ENCODE peak calls at places on chromosomes 2 and 18, in four cellular contexts. One of them, this sample, is unnamed.

GRCh38 chr2:230706053-230706498 is 6.6 kb upstream of the CAB39 start:
- DNase-seq in IMR-90: no peak
- DNase-seq in bronchial epithelial cell: peak; percentile 81
- DNase-seq in body of pancreas: no peak
- DNase-seq in this sample: no peak

GRCh38 chr18:76484749-76485387 is 10.2 kb downstream of the ZNF516 start:
- DNase-seq in IMR-90: no peak
- DNase-seq in bronchial epithelial cell: no peak
- DNase-seq in body of pancreas: no peak
- DNase-seq in this sample: no peak

GRCh38 chr2:22784586-22784985 is 600.4 kb upstream of the KLHL29 start:
- DNase-seq in IMR-90: no peak
- DNase-seq in bronchial epithelial cell: no peak
- DNase-seq in body of pancreas: no peak
- DNase-seq in this sample: no peak

GRCh38 chr2:217972490-217972889 is 30.3 kb downstream of the TNS1 start:
- DNase-seq in IMR-90: no peak
- DNase-seq in bronchial epithelial cell: no peak
- DNase-seq in body of pancreas: peak; percentile 5
- DNase-seq in this sample: no peak

GRCh38 chr2:43592443-43592842 is 3.4 kb downstream of the THADA start:
- DNase-seq in IMR-90: no peak
- DNase-seq in bronchial epithelial cell: no peak
- DNase-seq in body of pancreas: no peak
- DNase-seq in this sample: no peak

GRCh38 chr2:190859347-190860297 is 21.0 kb upstream of the GLS start:
- DNase-seq in IMR-90: peak; percentile 62
- DNase-seq in bronchial epithelial cell: no peak
- DNase-seq in body of pancreas: no peak
- DNase-seq in this sample: no peak

GRCh38 chr2:150520887-150521664 is 33.6 kb upstream of the RND3 start:
- DNase-seq in IMR-90: peak; percentile 83
- DNase-seq in bronchial epithelial cell: peak; percentile 95
- DNase-seq in body of pancreas: no peak
- DNase-seq in this sample: no peak

GRCh38 chr2:443211-443610 is 155.3 kb upstream of the ALKAL2 start:
- DNase-seq in IMR-90: no peak
- DNase-seq in bronchial epithelial cell: no peak
- DNase-seq in body of pancreas: no peak
- DNase-seq in this sample: no peak

GRCh38 chr18:36769172-36769571 is 59.6 kb downstream of the TPGS2 start:
- DNase-seq in IMR-90: peak; percentile 59
- DNase-seq in bronchial epithelial cell: peak; percentile 52
- DNase-seq in body of pancreas: no peak
- DNase-seq in this sample: no peak

GRCh38 chr18:21669736-21670135 is 34.8 kb downstream of the ABHD3 start:
- DNase-seq in IMR-90: no peak
- DNase-seq in bronchial epithelial cell: peak; percentile 62
- DNase-seq in body of pancreas: no peak
- DNase-seq in this sample: no peak

GRCh38 chr2:61085883-61086282 is 20.2 kb downstream of the SANBR start:
- DNase-seq in IMR-90: no peak
- DNase-seq in bronchial epithelial cell: no peak
- DNase-seq in body of pancreas: no peak
- DNase-seq in this sample: no peak

GRCh38 chr2:99154643-99155536 is at the start of the genes LIPT1 and TSGA10:
- DNase-seq in IMR-90: peak; percentile 92
- DNase-seq in bronchial epithelial cell: peak; percentile 78
- DNase-seq in body of pancreas: peak; percentile 94
- DNase-seq in this sample: peak; percentile 77

GRCh38 chr18:55012041-55012440 is 52.8 kb upstream of the CCDC68 start:
- DNase-seq in IMR-90: no peak
- DNase-seq in bronchial epithelial cell: peak; percentile 73
- DNase-seq in body of pancreas: no peak
- DNase-seq in this sample: no peak

GRCh38 chr2:27316655-27317412 is 6.1 kb downstream of the MPV17 start:
- DNase-seq in IMR-90: no peak
- DNase-seq in bronchial epithelial cell: no peak
- DNase-seq in body of pancreas: peak; percentile 97
- DNase-seq in this sample: no peak

GRCh38 chr2:240252191-240252871 is 111.9 kb upstream of the OTOS start:
- DNase-seq in IMR-90: no peak
- DNase-seq in bronchial epithelial cell: no peak
- DNase-seq in body of pancreas: no peak
- DNase-seq in this sample: no peak

GRCh38 chr2:29117636-29118303 is 2.6 kb downstream of the CLIP4 start:
- DNase-seq in IMR-90: peak; percentile 68
- DNase-seq in bronchial epithelial cell: peak; percentile 93
- DNase-seq in body of pancreas: no peak
- DNase-seq in this sample: no peak

GRCh38 chr18:21163647-21164625 is 52.3 kb upstream of the ROCK1 start:
- DNase-seq in IMR-90: peak; percentile 93
- DNase-seq in bronchial epithelial cell: peak; percentile 86
- DNase-seq in body of pancreas: no peak
- DNase-seq in this sample: no peak

GRCh38 chr2:113324684-113325160 is 46.0 kb upstream of the PAX8 start:
- DNase-seq in IMR-90: peak; percentile 48
- DNase-seq in bronchial epithelial cell: peak; percentile 31
- DNase-seq in body of pancreas: peak; percentile 53
- DNase-seq in this sample: peak; percentile 57

GRCh38 chr2:190791347-190791982 is 89.2 kb upstream of the GLS start:
- DNase-seq in IMR-90: peak; percentile 59
- DNase-seq in bronchial epithelial cell: peak; percentile 86
- DNase-seq in body of pancreas: no peak
- DNase-seq in this sample: no peak

GRCh38 chr2:32008811-32009478 is 1.9 kb downstream of the MEMO1 start:
- DNase-seq in IMR-90: peak; percentile 51
- DNase-seq in bronchial epithelial cell: peak; percentile 60
- DNase-seq in body of pancreas: peak; percentile 39
- DNase-seq in this sample: no peak

GRCh38 chr2:47313728-47314127 is 89.2 kb upstream of the MSH2 start:
- DNase-seq in IMR-90: no peak
- DNase-seq in bronchial epithelial cell: no peak
- DNase-seq in body of pancreas: no peak
- DNase-seq in this sample: no peak

GRCh38 chr2:164186596-164186995 is 434.7 kb downstream of the GRB14 start:
- DNase-seq in IMR-90: no peak
- DNase-seq in bronchial epithelial cell: peak; percentile 38
- DNase-seq in body of pancreas: no peak
- DNase-seq in this sample: no peak

GRCh38 chr2:127857494-127857818 is 499 bp downstream of the POLR2D start:
- DNase-seq in IMR-90: no peak
- DNase-seq in bronchial epithelial cell: peak; percentile 4
- DNase-seq in body of pancreas: peak; percentile 8
- DNase-seq in this sample: no peak

GRCh38 chr18:63457987-63458386 is 18.8 kb upstream of the SERPINB5 start:
- DNase-seq in IMR-90: no peak
- DNase-seq in bronchial epithelial cell: peak; percentile 52
- DNase-seq in body of pancreas: no peak
- DNase-seq in this sample: no peak

GRCh38 chr2:147173186-147173575 is 671.6 kb upstream of the ACVR2A start:
- DNase-seq in IMR-90: no peak
- DNase-seq in bronchial epithelial cell: peak; percentile 53
- DNase-seq in body of pancreas: no peak
- DNase-seq in this sample: no peak

GRCh38 chr2:117190856-117191255 is 623.6 kb upstream of the DDX18 start:
- DNase-seq in IMR-90: no peak
- DNase-seq in bronchial epithelial cell: no peak
- DNase-seq in body of pancreas: no peak
- DNase-seq in this sample: no peak

GRCh38 chr2:85936421-85937068 is 47.8 kb upstream of the ST3GAL5 start:
- DNase-seq in IMR-90: no peak
- DNase-seq in bronchial epithelial cell: no peak
- DNase-seq in body of pancreas: no peak
- DNase-seq in this sample: no peak

DNA sequence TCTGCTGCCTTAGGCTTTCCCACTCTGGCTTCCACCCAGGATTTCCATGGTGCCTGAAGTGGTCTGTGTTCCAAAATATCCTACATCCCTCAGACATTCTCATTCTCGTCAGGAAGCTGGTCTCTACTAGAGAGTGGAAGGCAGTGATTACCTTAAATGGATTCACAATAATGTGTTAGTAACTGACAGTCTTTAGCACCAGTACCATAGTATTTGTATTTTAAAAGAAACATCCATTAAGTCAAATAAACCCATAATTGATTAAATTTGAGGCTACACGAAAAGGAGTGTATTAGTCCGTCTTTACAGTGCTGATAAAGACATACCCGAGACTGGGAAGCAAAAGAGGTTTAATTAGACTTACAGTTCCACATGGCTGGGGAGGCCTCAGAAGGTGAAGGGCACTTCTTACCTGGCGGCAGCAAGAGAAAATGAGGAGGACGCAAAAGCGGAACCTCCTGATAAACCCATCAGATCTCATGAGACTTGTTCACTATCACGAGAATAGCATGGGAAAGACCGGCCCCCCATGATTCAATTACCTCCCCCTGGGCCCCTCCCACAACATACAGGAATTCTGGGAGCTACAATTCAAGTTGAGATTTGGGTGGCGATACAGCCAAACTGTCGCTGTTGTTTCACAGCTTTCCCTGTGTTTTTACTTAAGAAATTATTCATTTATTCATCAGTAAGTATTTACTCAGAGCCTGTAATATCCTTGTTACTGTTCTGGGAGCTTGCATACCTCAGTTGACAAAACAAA is 306.5 kb downstream of the STK39 start:
- DNase-seq in IMR-90: no peak
- DNase-seq in bronchial epithelial cell: no peak
- DNase-seq in body of pancreas: no peak
- DNase-seq in this sample: no peak
- H3K4me3 ChIP-seq in IMR-90: no peak overlapping the region
- H3K4me3 ChIP-seq in bronchial epithelial cell: no peak overlapping the region
- H3K4me3 ChIP-seq in body of pancreas: no peak overlapping the region
- H3K4me3 ChIP-seq in this sample: no peak overlapping the region

GRCh38 chr2:208186465-208186864 is 3.4 kb downstream of the C2orf80 start:
- DNase-seq in IMR-90: no peak
- DNase-seq in bronchial epithelial cell: no peak
- DNase-seq in body of pancreas: no peak
- DNase-seq in this sample: no peak

GRCh38 chr2:208186921-208187320 is 2.9 kb downstream of the C2orf80 start:
- DNase-seq in IMR-90: no peak
- DNase-seq in bronchial epithelial cell: no peak
- DNase-seq in body of pancreas: no peak
- DNase-seq in this sample: no peak

GRCh38 chr2:208182835-208183234 is 7.0 kb downstream of the C2orf80 start:
- DNase-seq in IMR-90: no peak
- DNase-seq in bronchial epithelial cell: no peak
- DNase-seq in body of pancreas: no peak
- DNase-seq in this sample: no peak

GRCh38 chr2:208183937-208184336 is 5.9 kb downstream of the C2orf80 start:
- DNase-seq in IMR-90: no peak
- DNase-seq in bronchial epithelial cell: no peak
- DNase-seq in body of pancreas: no peak
- DNase-seq in this sample: no peak

DNA sequence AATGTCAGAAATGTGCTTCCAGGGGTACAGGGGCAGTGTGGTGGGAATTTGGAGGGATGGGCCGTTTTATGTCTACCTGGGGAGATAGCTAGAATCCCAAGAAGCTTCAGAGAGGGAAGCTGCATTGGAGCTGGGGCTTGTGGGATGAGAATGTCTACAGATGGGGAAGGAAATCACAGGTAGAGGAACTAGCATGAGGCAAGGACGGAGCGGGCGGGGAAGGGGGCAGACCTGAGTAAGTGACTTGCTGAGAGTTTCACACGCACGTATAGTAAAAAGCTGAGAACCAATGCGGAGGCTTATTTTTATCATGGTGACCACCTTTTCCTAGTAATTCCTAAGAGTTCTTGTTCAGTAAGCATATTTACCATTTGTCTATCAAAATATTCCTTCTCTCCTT is 6.3 kb downstream of the C2orf80 start:
- DNase-seq in IMR-90: no peak
- DNase-seq in bronchial epithelial cell: no peak
- DNase-seq in body of pancreas: peak; percentile 12
- DNase-seq in this sample: no peak
- H3K4me3 ChIP-seq in IMR-90: no peak overlapping the region
- H3K4me3 ChIP-seq in bronchial epithelial cell: no peak overlapping the region
- H3K4me3 ChIP-seq in body of pancreas: no peak overlapping the region
- H3K4me3 ChIP-seq in this sample: no peak overlapping the region

DNA sequence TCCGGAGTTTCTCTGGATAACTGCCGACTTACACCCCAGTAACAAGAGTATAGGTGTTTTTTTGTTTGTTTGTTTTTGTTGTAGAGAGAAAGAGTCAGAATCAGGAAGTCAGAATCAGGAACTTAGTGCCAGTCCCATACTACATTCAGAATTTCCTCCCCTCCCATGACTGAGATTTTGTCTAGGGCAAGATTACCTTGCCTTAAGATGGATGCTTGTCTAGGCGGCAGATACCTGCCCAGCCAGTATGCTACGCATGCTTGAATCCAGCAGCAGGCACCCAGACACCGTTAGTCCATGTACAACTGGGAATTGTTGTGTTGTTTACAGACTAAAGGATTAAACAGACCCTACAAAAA is 6.1 kb downstream of the XRCC5 start:
- DNase-seq in IMR-90: no peak
- DNase-seq in bronchial epithelial cell: peak; percentile 32
- DNase-seq in body of pancreas: no peak
- DNase-seq in this sample: no peak
- H3K4me3 ChIP-seq in IMR-90: peak overlapping the region; percentile 41
- H3K4me3 ChIP-seq in bronchial epithelial cell: peak overlapping the region; percentile 42
- H3K4me3 ChIP-seq in body of pancreas: peak overlapping the region; percentile 14
- H3K4me3 ChIP-seq in this sample: peak overlapping the region; percentile 10

GRCh38 chr18:74630804-74631203 is 33.1 kb downstream of the ZNF407 start:
- DNase-seq in IMR-90: no peak
- DNase-seq in bronchial epithelial cell: no peak
- DNase-seq in body of pancreas: no peak
- DNase-seq in this sample: no peak
- H3K4me3 ChIP-seq in IMR-90: no peak overlapping the region
- H3K4me3 ChIP-seq in bronchial epithelial cell: no peak overlapping the region
- H3K4me3 ChIP-seq in body of pancreas: no peak overlapping the region
- H3K4me3 ChIP-seq in this sample: no peak overlapping the region

DNA sequence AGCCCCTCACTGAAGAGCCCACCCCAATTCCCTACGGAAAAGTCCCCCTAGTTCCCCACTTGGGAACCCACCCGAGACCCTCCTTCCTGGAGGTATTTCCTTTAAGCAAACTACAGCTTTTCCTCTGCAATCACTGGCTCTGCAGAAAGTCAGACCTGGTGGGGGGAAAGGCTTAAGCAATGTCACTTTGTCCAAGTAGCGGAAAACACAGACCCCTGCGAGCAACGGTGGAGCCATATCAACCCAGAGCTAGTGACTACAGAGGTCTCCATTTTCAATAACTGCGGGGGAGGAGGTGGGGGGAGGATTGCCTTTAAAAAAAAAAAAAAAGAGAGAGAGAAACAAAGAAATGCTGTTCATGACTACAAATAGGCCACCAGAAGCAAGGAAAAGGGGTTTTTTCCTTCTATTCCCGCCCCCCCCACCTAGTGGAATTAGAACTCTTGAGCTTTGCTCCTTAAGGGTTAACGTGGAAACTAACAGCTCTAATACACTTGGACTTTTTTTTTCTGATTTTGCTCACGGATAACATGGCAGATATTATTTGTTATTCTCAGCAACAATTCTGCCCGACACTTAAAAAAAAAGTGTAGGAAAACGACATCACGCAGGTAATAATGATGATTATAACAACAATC is 1.1 kb upstream of the FRZB start:
- DNase-seq in IMR-90: no peak
- DNase-seq in bronchial epithelial cell: no peak
- DNase-seq in body of pancreas: no peak
- DNase-seq in this sample: no peak
- H3K4me3 ChIP-seq in IMR-90: peak overlapping the region; percentile 48
- H3K4me3 ChIP-seq in bronchial epithelial cell: no peak overlapping the region
- H3K4me3 ChIP-seq in body of pancreas: no peak overlapping the region
- H3K4me3 ChIP-seq in this sample: peak overlapping the region; percentile 54

GRCh38 chr18:13801260-13801601 is 22.7 kb upstream of the MC5R start:
- DNase-seq in IMR-90: no peak
- DNase-seq in bronchial epithelial cell: no peak
- DNase-seq in body of pancreas: no peak
- DNase-seq in this sample: no peak
- H3K4me3 ChIP-seq in IMR-90: peak overlapping the region; percentile 35
- H3K4me3 ChIP-seq in bronchial epithelial cell: peak overlapping the region; percentile 23
- H3K4me3 ChIP-seq in body of pancreas: no peak overlapping the region
- H3K4me3 ChIP-seq in this sample: peak overlapping the region; percentile 13

This sample was measured in NT2/D1.